ENCODE peak calls at places on chromosome 11, in eight cellular contexts. X, N, E, Q, G, A, M and T are unnamed samples.

GRCh38 chr11:62958547-62959071 is 26.2 kb downstream of the SLC22A6 start:
- DNase-seq in X (peak), N (peak), E (no peak), Q (no peak), G (no peak), A (no peak), M (no peak), T (no peak)

GRCh38 chr11:79397252-79397651 is 43.6 kb downstream of the TENM4 start:
- DNase-seq in X (peak), N (no peak), E (no peak), Q (peak), G (no peak), A (no peak), M (no peak), T (no peak)

GRCh38 chr11:74849525-74850391 is 99.1 kb downstream of the XRRA1 start:
- DNase-seq in X (peak), N (peak), E (no peak), Q (peak), G (no peak), A (no peak), M (peak), T (no peak)

GRCh38 chr11:105081412-105082150 is 36.4 kb upstream of the CARD16 start:
- DNase-seq in X (no peak), N (no peak), E (no peak), Q (no peak), G (no peak), A (no peak), M (no peak), T (no peak)

GRCh38 chr11:122733301-122733686 is 77.8 kb downstream of the UBASH3B start:
- DNase-seq in X (peak), N (no peak), E (peak), Q (peak), G (no peak), A (no peak), M (no peak), T (no peak)

GRCh38 chr11:57637626-57638004 is 12.1 kb downstream of the YPEL4 start:
- DNase-seq in X (peak), N (peak), E (no peak), Q (no peak), G (no peak), A (no peak), M (no peak), T (no peak)

GRCh38 chr11:101706541-101706940 is 122.7 kb upstream of the TRPC6 start:
- DNase-seq in X (no peak), N (no peak), E (no peak), Q (peak), G (no peak), A (no peak), M (no peak), T (no peak)

GRCh38 chr11:13140028-13140870 is 131.1 kb downstream of the RASSF10 start:
- DNase-seq in X (peak), N (no peak), E (no peak), Q (peak), G (no peak), A (no peak), M (no peak), T (no peak)

GRCh38 chr11:118604566-118604965 is 2.8 kb upstream of the PHLDB1 start:
- DNase-seq in X (peak), N (no peak), E (no peak), Q (no peak), G (no peak), A (no peak), M (no peak), T (no peak)

GRCh38 chr11:112033902-112034301 is 8.7 kb downstream of the DLAT start:
- DNase-seq in X (no peak), N (no peak), E (no peak), Q (no peak), G (no peak), A (no peak), M (no peak), T (no peak)

GRCh38 chr11:134086376-134086775 is 17.5 kb downstream of the JAM3 start:
- DNase-seq in X (no peak), N (no peak), E (no peak), Q (no peak), G (no peak), A (no peak), M (no peak), T (no peak)

GRCh38 chr11:56188602-56189001 is 12.2 kb downstream of the OR5J2 start:
- DNase-seq in X (no peak), N (no peak), E (no peak), Q (no peak), G (no peak), A (no peak), M (no peak), T (no peak)

GRCh38 chr11:35245786-35246185 is 106.8 kb downstream of the CD44 start:
- DNase-seq in X (no peak), N (no peak), E (no peak), Q (no peak), G (no peak), A (no peak), M (no peak), T (no peak)

GRCh38 chr11:3056296-3057068 is 741 bp downstream of the CARS1 start:
- DNase-seq in X (no peak), N (no peak), E (no peak), Q (no peak), G (no peak), A (peak), M (no peak), T (no peak)

GRCh38 chr11:83566948-83567347 is 280.8 kb upstream of the CCDC90B start:
- DNase-seq in X (peak), N (no peak), E (no peak), Q (peak), G (no peak), A (no peak), M (no peak), T (no peak)

GRCh38 chr11:118592616-118593367 is 14.6 kb upstream of the PHLDB1 start:
- DNase-seq in X (no peak), N (no peak), E (no peak), Q (peak), G (no peak), A (no peak), M (no peak), T (peak)

GRCh38 chr11:6864436-6864835 is 1.6 kb downstream of the OR10A2 start:
- DNase-seq in X (no peak), N (no peak), E (no peak), Q (peak), G (no peak), A (no peak), M (no peak), T (no peak)

GRCh38 chr11:93116641-93117577 is 80.9 kb downstream of the SLC36A4 start:
- DNase-seq in X (no peak), N (no peak), E (no peak), Q (peak), G (no peak), A (no peak), M (no peak), T (no peak)

GRCh38 chr11:102411142-102411541 is 41.4 kb downstream of the TMEM123 start:
- DNase-seq in X (no peak), N (no peak), E (no peak), Q (no peak), G (no peak), A (no peak), M (no peak), T (no peak)

GRCh38 chr11:11318961-11319360 is 34.1 kb downstream of the CSNK2A3 start:
- DNase-seq in X (no peak), N (no peak), E (no peak), Q (no peak), G (no peak), A (no peak), M (no peak), T (no peak)

GRCh38 chr11:117901601-117902000 is 25.1 kb upstream of the FXYD6 start:
- DNase-seq in X (no peak), N (peak), E (no peak), Q (no peak), G (no peak), A (no peak), M (no peak), T (peak)

GRCh38 chr11:102599642-102600261 is 25.4 kb downstream of the MMP20 start:
- DNase-seq in X (peak), N (no peak), E (no peak), Q (peak), G (no peak), A (no peak), M (no peak), T (no peak)

GRCh38 chr11:59225017-59225416 is 12.3 kb upstream of the MPEG1 start:
- DNase-seq in X (no peak), N (no peak), E (no peak), Q (no peak), G (no peak), A (no peak), M (no peak), T (no peak)

GRCh38 chr11:23336961-23337360 is 476.7 kb upstream of the CCDC179 start:
- DNase-seq in X (no peak), N (no peak), E (no peak), Q (peak), G (no peak), A (no peak), M (no peak), T (no peak)

GRCh38 chr11:47858169-47858543 is 10.0 kb upstream of the NUP160 start:
- DNase-seq in X (peak), N (no peak), E (no peak), Q (peak), G (no peak), A (no peak), M (no peak), T (no peak)

GRCh38 chr11:94623120-94623735 is 56.1 kb downstream of the PIWIL4 start:
- DNase-seq in X (peak), N (no peak), E (no peak), Q (peak), G (peak), A (no peak), M (no peak), T (no peak)

GRCh38 chr11:123797065-123797940 is 8.8 kb downstream of the OR6M1 start:
- DNase-seq in X (peak), N (no peak), E (no peak), Q (no peak), G (peak), A (no peak), M (no peak), T (no peak)

GRCh38 chr11:76263657-76264056 is 57.4 kb upstream of the WNT11 start:
- DNase-seq in X (no peak), N (no peak), E (peak), Q (no peak), G (no peak), A (no peak), M (no peak), T (no peak)

GRCh38 chr11:56307836-56308235 is 7.1 kb upstream of the OR8K3 start:
- DNase-seq in X (no peak), N (no peak), E (no peak), Q (no peak), G (no peak), A (no peak), M (no peak), T (no peak)

GRCh38 chr11:16612801-16613400 is 125.5 kb upstream of the C11orf58 start:
- DNase-seq in X (no peak), N (peak), E (no peak), Q (peak), G (no peak), A (no peak), M (no peak), T (peak)

GRCh38 chr11:14974723-14975587 is 2.8 kb upstream of the CALCA start:
- DNase-seq in X (peak), N (no peak), E (peak), Q (peak), G (peak), A (peak), M (no peak), T (no peak)

GRCh38 chr11:126160345-126161145 is 50.9 kb downstream of the RPUSD4 start:
- DNase-seq in X (no peak), N (no peak), E (no peak), Q (no peak), G (peak), A (no peak), M (no peak), T (no peak)

GRCh38 chr11:79546366-79546765 is 105.5 kb upstream of the TENM4 start:
- DNase-seq in X (no peak), N (no peak), E (no peak), Q (no peak), G (no peak), A (no peak), M (no peak), T (no peak)

GRCh38 chr11:28858076-28858475 is 749.9 kb downstream of the METTL15 start:
- DNase-seq in X (no peak), N (no peak), E (no peak), Q (no peak), G (no peak), A (no peak), M (no peak), T (no peak)

GRCh38 chr11:133198326-133198725 is 334.0 kb downstream of the OPCML start:
- DNase-seq in X (no peak), N (no peak), E (no peak), Q (no peak), G (no peak), A (no peak), M (no peak), T (no peak)

GRCh38 chr11:132278801-132279574 is 908.6 kb downstream of the NTM start:
- DNase-seq in X (peak), N (no peak), E (no peak), Q (peak), G (peak), A (no peak), M (no peak), T (no peak)

GRCh38 chr11:36412781-36413383 is 97.2 kb downstream of the TRAF6 start:
- DNase-seq in X (no peak), N (no peak), E (no peak), Q (peak), G (no peak), A (no peak), M (no peak), T (no peak)
- H3K27ac ChIP-seq in X (no peak), N (no peak), E (no peak), Q (no peak), G (no peak), A (no peak), M (no peak), T (no peak)

GRCh38 chr11:116836648-116837023 is 786 bp downstream of the APOA1 start:
- DNase-seq in X (no peak), N (no peak), E (no peak), Q (no peak), G (no peak), A (no peak), M (no peak), T (no peak)

GRCh38 chr11:116833491-116833815 is 3.7 kb downstream of the APOC3 start:
- DNase-seq in X (no peak), N (peak), E (no peak), Q (no peak), G (no peak), A (no peak), M (no peak), T (no peak)

GRCh38 chr11:116835791-116836647 is 1.4 kb downstream of the APOA1 start:
- DNase-seq in X (peak), N (peak), E (peak), Q (peak), G (peak), A (peak), M (peak), T (no peak)

GRCh38 chr11:116833816-116834534 is 3.4 kb downstream of the APOA1 start:
- DNase-seq in X (no peak), N (no peak), E (no peak), Q (no peak), G (no peak), A (no peak), M (no peak), T (no peak)

GRCh38 chr11:116835042-116835772 is 2.2 kb downstream of the APOA1 start:
- DNase-seq in X (no peak), N (peak), E (no peak), Q (no peak), G (no peak), A (no peak), M (no peak), T (no peak)
- H3K4me3 ChIP-seq in X (no peak), N (peak), E (no peak), Q (no peak), G (peak), A (peak), M (peak), T (peak)

DNA sequence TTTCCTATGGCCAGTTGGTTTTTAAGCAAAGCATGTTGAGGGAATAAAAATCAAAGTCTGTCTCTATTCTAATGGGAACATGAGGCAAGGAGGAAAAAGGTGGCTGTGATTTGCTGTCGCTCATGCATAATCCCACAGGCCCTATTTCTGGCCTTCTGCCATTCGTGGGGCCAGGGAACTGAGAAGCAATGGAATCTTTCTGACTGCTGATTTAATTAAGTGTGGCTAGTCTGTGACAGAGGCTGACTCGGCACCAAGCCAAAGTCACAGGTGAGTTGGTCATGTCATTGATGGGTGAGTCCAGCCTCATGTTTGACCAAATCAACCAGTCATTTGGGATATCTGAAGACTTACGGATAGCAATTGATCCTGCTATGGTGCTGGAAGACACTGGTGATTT is 429.3 kb upstream of the CADM1 start:
- DNase-seq in X (no peak), N (no peak), E (no peak), Q (no peak), G (no peak), A (no peak), M (no peak), T (no peak)
- H3K27ac ChIP-seq in X (no peak), N (no peak), E (no peak), Q (no peak), G (no peak), A (no peak), M (no peak), T (no peak)

DNA sequence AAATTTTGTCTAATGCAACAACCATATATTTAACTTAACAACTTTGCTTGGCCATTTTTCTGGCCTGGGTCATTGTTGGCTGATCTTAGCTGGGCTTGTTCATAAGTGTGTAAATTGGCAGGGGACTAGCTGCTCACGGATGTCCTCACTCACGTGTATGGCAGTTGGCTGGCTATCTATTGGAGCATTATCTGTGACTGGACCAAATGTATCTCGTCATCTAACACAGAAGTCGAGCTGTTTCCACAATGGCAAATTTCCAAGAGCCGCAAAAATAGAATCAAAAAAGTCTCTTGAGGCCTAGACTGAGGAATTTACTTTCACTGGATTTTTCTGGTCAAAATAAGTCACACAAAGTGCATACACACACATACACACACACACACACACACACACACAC is 893.3 kb downstream of the FAM181B start:
- DNase-seq in X (peak), N (no peak), E (no peak), Q (no peak), G (no peak), A (no peak), M (no peak), T (no peak)
- H3K4me3 ChIP-seq in X (no peak), N (no peak), E (no peak), Q (no peak), G (no peak), A (no peak), M (no peak), T (no peak)

DNA sequence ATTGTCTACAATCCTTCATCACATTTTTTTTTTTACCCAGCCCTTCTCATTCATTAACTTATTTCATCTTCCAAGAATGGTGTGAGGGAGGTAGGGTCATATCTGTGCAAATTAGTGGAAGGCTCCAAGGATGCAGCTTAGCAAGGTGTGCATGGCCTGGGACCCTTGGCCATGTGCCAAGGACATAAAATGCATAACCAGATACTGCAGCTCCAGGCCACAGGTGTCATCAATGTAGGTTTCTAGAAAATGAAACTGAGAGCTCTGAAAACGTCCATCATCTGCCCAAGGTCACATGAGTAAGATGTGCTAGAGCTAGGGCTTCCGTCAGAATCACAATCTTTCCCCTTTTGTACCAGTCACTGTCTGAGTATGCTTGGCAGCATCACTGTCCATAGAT is 29.8 kb downstream of the ANKK1 start:
- DNase-seq in X (no peak), N (no peak), E (no peak), Q (no peak), G (no peak), A (no peak), M (no peak), T (no peak)
- H3K27ac ChIP-seq in X (no peak), N (no peak), E (no peak), Q (no peak), G (no peak), A (no peak), M (no peak), T (no peak)

DNA sequence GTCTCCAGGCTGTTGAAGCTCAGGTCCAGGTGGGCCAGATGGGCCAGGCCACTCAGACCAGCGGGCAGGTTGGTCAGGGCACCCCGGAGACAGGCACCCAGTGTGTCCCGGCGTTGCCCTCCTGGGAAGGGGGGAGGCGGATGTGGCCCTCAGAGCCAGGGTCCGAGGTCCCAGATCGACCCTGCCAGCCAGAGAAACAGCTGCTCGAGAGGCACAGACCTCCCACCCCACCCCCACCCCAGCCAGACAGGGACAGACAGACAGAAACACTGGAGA is 1.6 kb downstream of the PIDD1 start:
- DNase-seq in X (no peak), N (no peak), E (no peak), Q (no peak), G (no peak), A (no peak), M (no peak), T (no peak)
- H3K4me3 ChIP-seq in X (no peak), N (no peak), E (no peak), Q (peak), G (peak), A (no peak), M (no peak), T (no peak)

GRCh38 chr11:69317401-69318092 is 23.6 kb downstream of the MYEOV start:
- DNase-seq in X (peak), N (no peak), E (no peak), Q (peak), G (no peak), A (no peak), M (no peak), T (no peak)
- H3K27ac ChIP-seq in X (no peak), N (no peak), E (no peak), Q (peak), G (no peak), A (no peak), M (peak), T (no peak)

GRCh38 chr11:65432686-65433582 is 10.3 kb downstream of the NEAT1 start:
- DNase-seq in X (peak), N (no peak), E (no peak), Q (peak), G (no peak), A (no peak), M (no peak), T (no peak)
- H3K4me3 ChIP-seq in X (no peak), N (peak), E (no peak), Q (peak), G (no peak), A (no peak), M (peak), T (peak)